ENCODE peak calls at places on chromosomes 2 and 18, in eight cellular contexts. S is HT1080; C is aorta; U is activated CD4-positive, alpha-beta T cell treated with anti-CD3 and anti-CD28 coated beads, Interleukin-2, amount 10 ng/mL, durations not matched to agents 7 days and 5 days; M is foreskin fibroblast; B is glomerular endothelial cell; Y is CD8-positive, alpha-beta memory T cell; V is SJSA1. Q is an unnamed sample.
A peak's percentile ranks its signal among the peaks of the same experiment; 100 is the strongest.

GRCh38 chr2:56287508-56287907 is 103.7 kb downstream of the CCDC85A start:
- DNase-seq in S (no peak), C (no peak), U (no peak), M (no peak), B (no peak), Y (no peak), V (no peak), Q (no peak)

GRCh38 chr2:74179063-74179865 is 585 bp upstream of the MOB1A start:
- DNase-seq in S (no peak), C (no peak), U (no peak), M (peak; percentile 16), B (no peak), Y (no peak), V (no peak), Q (no peak)

GRCh38 chr2:232200195-232200594 is 178.4 kb upstream of the ALPP start:
- DNase-seq in S (no peak), C (no peak), U (no peak), M (no peak), B (no peak), Y (no peak), V (no peak), Q (no peak)

GRCh38 chr18:7950380-7951143 is 383.4 kb downstream of the PTPRM start:
- DNase-seq in S (peak; percentile 89), C (no peak), U (no peak), M (peak; percentile 71), B (no peak), Y (no peak), V (peak; percentile 42), Q (no peak)

GRCh38 chr18:49013961-49014604 is 63.3 kb upstream of the SMAD7 start:
- DNase-seq in S (no peak), C (peak; percentile 64), U (no peak), M (no peak), B (no peak), Y (no peak), V (no peak), Q (no peak)

GRCh38 chr2:95328386-95329125 is 31.4 kb downstream of the KCNIP3 start:
- DNase-seq in S (peak; percentile 35), C (no peak), U (no peak), M (peak; percentile 70), B (no peak), Y (no peak), V (no peak), Q (no peak)

GRCh38 chr18:9694952-9695495 is 13.1 kb upstream of the RAB31 start:
- DNase-seq in S (no peak), C (no peak), U (no peak), M (no peak), B (no peak), Y (no peak), V (no peak), Q (no peak)

GRCh38 chr18:36354989-36355388 is 57.5 kb downstream of the FHOD3 start:
- DNase-seq in S (peak; percentile 92), C (no peak), U (no peak), M (peak; percentile 91), B (no peak), Y (no peak), V (no peak), Q (no peak)

GRCh38 chr18:54702687-54703086 is 111.6 kb downstream of the DYNAP start:
- DNase-seq in S (no peak), C (no peak), U (no peak), M (peak; percentile 10), B (no peak), Y (no peak), V (no peak), Q (no peak)

GRCh38 chr2:20599001-20599600 is 51.8 kb downstream of the HS1BP3 start:
- DNase-seq in S (no peak), C (peak; percentile 79), U (no peak), M (no peak), B (no peak), Y (no peak), V (no peak), Q (no peak)